ENCODE peak calls at places on chromosomes 5 and 9, in five cellular contexts. U is fibroblast of lung, I is sigmoid colon, V is cardiac muscle cell, F is adrenal gland. C is an unnamed sample.

GRCh38 chr5:65203746-65204145 is 278.0 kb downstream of the ADAMTS6 start:
- DNase-seq in U (peak; percentile 96), I (no peak), V (no peak), F (no peak), C (no peak)

GRCh38 chr5:156121834-156122386 is 205.1 kb upstream of the SGCD start:
- DNase-seq in U (peak; percentile 76), I (no peak), V (no peak), F (no peak), C (no peak)

GRCh38 chr5:135891804-135892203 is 3.8 kb downstream of the IL9 start:
- DNase-seq in U (no peak), I (no peak), V (peak; percentile 74), F (no peak), C (no peak)

GRCh38 chr9:111516061-111516465 is 8.9 kb upstream of the ZNF483 start:
- DNase-seq in U (peak; percentile 2), I (no peak), V (no peak), F (no peak), C (no peak)

GRCh38 chr5:153654444-153654843 is 164.0 kb downstream of the GRIA1 start:
- DNase-seq in U (peak; percentile 69), I (no peak), V (no peak), F (no peak), C (no peak)

GRCh38 chr5:149951138-149951749 is 6.7 kb upstream of the PDE6A start:
- DNase-seq in U (no peak), I (no peak), V (no peak), F (no peak), C (no peak)

GRCh38 chr5:1554410-1554967 is 30.7 kb upstream of the LPCAT1 start:
- DNase-seq in U (no peak), I (no peak), V (no peak), F (no peak), C (no peak)

GRCh38 chr9:84340535-84340934 is at the start of gene SLC28A3:
- DNase-seq in U (no peak), I (no peak), V (no peak), F (no peak), C (no peak)

GRCh38 chr5:174343826-174344225 is 298.3 kb downstream of the NSG2 start:
- DNase-seq in U (no peak), I (no peak), V (no peak), F (no peak), C (no peak)

GRCh38 chr5:149002053-149002452 is 60.8 kb downstream of the SH3TC2 start:
- DNase-seq in U (peak; percentile 100), I (no peak), V (peak; percentile 94), F (no peak), C (peak; percentile 98)

GRCh38 chr9:113349434-113350337 is at the start of gene BSPRY:
- DNase-seq in U (no peak), I (no peak), V (peak; percentile 45), F (no peak), C (no peak)

GRCh38 chr5:74552101-74552500 is 88.4 kb downstream of the ENC1 start:
- DNase-seq in U (peak; percentile 90), I (no peak), V (no peak), F (no peak), C (peak; percentile 12)

GRCh38 chr9:127418037-127418471 is 6.1 kb upstream of the ZNF79 start:
- DNase-seq in U (no peak), I (no peak), V (peak; percentile 37), F (no peak), C (peak; percentile 36)

GRCh38 chr9:26656003-26656940 is 236.3 kb downstream of the CAAP1 start:
- DNase-seq in U (peak; percentile 0), I (no peak), V (peak; percentile 22), F (no peak), C (no peak)

GRCh38 chr5:3709724-3710348 is 114.2 kb downstream of the IRX1 start:
- DNase-seq in U (no peak), I (no peak), V (no peak), F (no peak), C (no peak)

GRCh38 chr5:94544031-94544650 is 74.3 kb downstream of the KIAA0825 start:
- DNase-seq in U (peak; percentile 45), I (no peak), V (no peak), F (no peak), C (no peak)

GRCh38 chr9:105678163-105678562 is 15.9 kb downstream of the TAL2 start:
- DNase-seq in U (no peak), I (no peak), V (no peak), F (no peak), C (no peak)

GRCh38 chr5:135324160-135324559 is 74.9 kb downstream of the MACROH2A1 start:
- DNase-seq in U (no peak), I (no peak), V (no peak), F (no peak), C (no peak)

GRCh38 chr5:67301285-67301904 is 104.8 kb upstream of the CD180 start:
- DNase-seq in U (peak; percentile 93), I (peak; percentile 92), V (no peak), F (no peak), C (peak; percentile 82)

GRCh38 chr9:106449528-106449927 is 413.4 kb upstream of the ZNF462 start:
- DNase-seq in U (no peak), I (no peak), V (no peak), F (no peak), C (no peak)

GRCh38 chr5:136215812-136216211 is 22.9 kb upstream of the SMIM32 start:
- DNase-seq in U (no peak), I (no peak), V (no peak), F (no peak), C (no peak)

GRCh38 chr9:2087500-2088313 is 72.6 kb downstream of the SMARCA2 start:
- DNase-seq in U (peak; percentile 55), I (no peak), V (peak; percentile 36), F (no peak), C (no peak)

GRCh38 chr5:77774981-77775772 is 962 bp downstream of the TBCA start:
- DNase-seq in U (no peak), I (no peak), V (no peak), F (no peak), C (no peak)

GRCh38 chr5:72133212-72133990 is 26.1 kb downstream of the MAP1B start:
- DNase-seq in U (peak; percentile 78), I (no peak), V (no peak), F (no peak), C (no peak)

GRCh38 chr9:75063556-75064305 is 24.2 kb downstream of the NMRK1 start:
- DNase-seq in U (peak; percentile 32), I (no peak), V (no peak), F (no peak), C (no peak)

GRCh38 chr9:4155224-4156026 is 144.4 kb downstream of the GLIS3 start:
- DNase-seq in U (no peak), I (no peak), V (no peak), F (no peak), C (no peak)
- H3K4me3 ChIP-seq in U (no peak overlapping the region), I (no peak overlapping the region), V (no peak overlapping the region), F (no peak overlapping the region), C (no peak overlapping the region)

GRCh38 chr9:21558627-21559401 is 76.7 kb upstream of the IFNE start:
- DNase-seq in U (peak; percentile 52), I (no peak), V (no peak), F (no peak), C (peak; percentile 85)
- H3K27me3 ChIP-seq in U (no peaks in the 10 kb centered on the region), I (peaks cover 61% of the 10 kb centered on the region), V (peaks cover 53% of the 10 kb centered on the region), F (peaks cover 59% of the 10 kb centered on the region), C (no peaks in the 10 kb centered on the region)

DNA sequence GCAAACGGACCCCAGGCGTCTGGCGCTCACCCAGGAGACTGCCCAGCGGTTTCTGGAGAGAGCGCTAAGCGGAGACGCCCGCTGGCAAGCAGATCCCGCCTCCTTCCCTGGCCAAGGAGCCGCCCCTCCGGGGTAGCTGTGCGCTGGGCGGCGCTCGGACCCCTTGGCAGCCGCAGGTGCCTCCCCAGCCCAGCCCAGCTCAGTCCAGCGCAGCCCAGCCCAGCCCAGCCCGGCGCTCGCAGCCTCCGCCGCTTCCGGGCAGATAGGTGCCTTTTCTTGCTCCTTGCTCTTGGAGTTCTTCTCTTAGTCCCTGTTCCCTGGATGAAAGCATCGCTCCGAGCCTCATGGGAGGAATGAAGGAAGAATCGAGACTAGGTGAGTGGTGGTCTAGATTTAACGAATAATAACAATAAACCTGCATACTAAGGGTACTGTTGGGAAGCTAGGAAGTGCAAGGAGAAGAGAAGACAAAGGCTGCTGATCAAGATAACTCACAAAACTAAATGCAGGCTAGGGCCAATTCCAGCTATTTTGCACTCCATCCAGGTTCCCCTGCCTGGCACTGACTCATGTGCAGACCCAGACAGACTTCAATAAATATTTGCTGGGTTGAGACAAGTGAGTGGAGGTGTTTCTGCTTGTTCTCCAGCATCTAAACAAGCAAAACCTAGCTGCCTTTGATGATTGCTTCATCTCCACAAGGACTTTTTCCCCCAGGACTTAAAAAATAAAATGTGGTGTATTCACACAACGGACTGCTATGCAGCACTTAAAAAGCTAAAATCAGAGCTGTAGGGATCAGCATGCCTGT is at the start of gene STK32A:
- DNase-seq in U (peak; percentile 53), I (peak; percentile 84), V (peak; percentile 80), F (peak; percentile 84), C (peak; percentile 66)
- H3K4me3 ChIP-seq in U (peak within 1 kb of the TSS; percentile 48), I (peak within 1 kb of the TSS; percentile 74), V (peak within 1 kb of the TSS; percentile 66), F (peak within 1 kb of the TSS; percentile 37), C (peak within 1 kb of the TSS; percentile 48)

DNA sequence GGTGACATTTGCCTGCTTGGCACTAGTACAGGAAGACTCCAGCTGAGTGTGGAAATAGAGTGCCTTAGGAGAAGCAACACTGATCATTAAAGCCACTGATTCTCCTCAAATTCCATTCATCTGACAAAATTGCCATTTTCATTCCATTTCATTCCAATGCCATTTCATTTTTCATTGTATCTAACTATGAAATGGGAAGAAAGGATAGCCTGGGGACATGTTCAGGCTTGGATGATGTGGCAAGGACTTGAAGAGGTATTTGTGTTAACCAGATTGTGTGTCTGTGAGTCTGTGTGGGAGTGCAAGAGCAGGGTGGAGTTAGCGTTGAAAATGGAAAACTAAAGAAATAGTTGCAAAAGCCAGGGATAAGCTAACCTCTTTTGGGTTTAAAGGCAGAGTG is 5.7 kb downstream of the FOXB2 start:
- DNase-seq in U (no peak), I (no peak), V (no peak), F (no peak), C (no peak)
- H3K27me3 ChIP-seq in U (peaks cover 37% of the 10 kb centered on the region), I (peaks cover 80% of the 10 kb centered on the region), V (peaks cover 63% of the 10 kb centered on the region), F (peaks cover 55% of the 10 kb centered on the region), C (peaks cover 14% of the 10 kb centered on the region)

DNA sequence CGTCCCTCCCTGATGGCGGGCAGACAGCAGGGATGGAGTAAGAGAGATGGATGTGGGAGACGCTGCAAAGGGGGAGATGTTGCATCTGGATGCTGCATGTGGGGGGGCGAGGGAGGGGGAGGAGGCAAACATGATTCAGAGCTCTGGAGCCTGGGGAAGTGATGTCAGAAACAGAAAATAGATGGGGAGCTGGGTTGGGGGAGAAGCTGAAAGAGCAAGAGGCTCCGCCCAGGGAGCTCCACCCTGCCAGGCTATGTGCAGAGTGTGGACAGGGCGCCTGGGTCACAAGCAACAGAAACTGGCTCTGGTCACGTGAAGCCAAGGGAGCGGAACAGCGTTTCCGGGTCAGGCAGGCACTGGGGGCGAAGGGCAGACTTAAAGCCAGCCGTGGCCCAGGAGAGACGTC is 12.7 kb downstream of the UNC5A start:
- DNase-seq in U (no peak), I (no peak), V (no peak), F (no peak), C (no peak)
- H3K4me3 ChIP-seq in U (no peak overlapping the region), I (no peak overlapping the region), V (no peak overlapping the region), F (no peak overlapping the region), C (no peak overlapping the region)